ENCODE peak calls at places on chromosomes 5 and 9, in six cellular contexts. F is neuronal stem cell, G is IMR-90, U is H9, M is mesenchymal stem cell, I is H1. H is an unnamed sample.
A peak's percentile ranks its signal among the peaks of the same experiment; 100 is the strongest.

GRCh38 chr9:97534961-97535594 is 33.6 kb downstream of the TMOD1 start:
- DNase-seq in F (no peak), I (no peak), G (no peak), U (no peak), M (no peak), H (no peak)

GRCh38 chr5:135236187-135236835 is 162.7 kb downstream of the MACROH2A1 start:
- DNase-seq in M (no peak), G (no peak), I (no peak), U (no peak), F (no peak), H (no peak)

GRCh38 chr5:133916914-133917313 is 51.5 kb downstream of the C5orf15 start:
- DNase-seq in U (no peak), I (no peak), M (no peak), G (no peak), F (no peak), H (no peak)

GRCh38 chr9:118331622-118332045 is 627.4 kb downstream of the TLR4 start:
- DNase-seq in U (no peak), M (peak; percentile 85), G (no peak), I (no peak), F (no peak), H (peak; percentile 66)

GRCh38 chr5:73303139-73304079 is 130.4 kb downstream of the TMEM174 start:
- DNase-seq in G (no peak), U (peak; percentile 89), I (no peak), F (peak; percentile 31), M (no peak), H (no peak)

GRCh38 chr5:16852251-16853005 is 83.7 kb downstream of the MYO10 start:
- DNase-seq in U (no peak), M (no peak), G (no peak), F (no peak), I (no peak), H (no peak)

GRCh38 chr9:37747271-37747753 is 6.3 kb upstream of the TRMT10B start:
- DNase-seq in G (peak; percentile 78), M (peak; percentile 78), I (no peak), F (peak; percentile 45), U (peak; percentile 60), H (peak; percentile 76)

GRCh38 chr9:83629433-83630104 is 6.6 kb downstream of the IDNK start:
- DNase-seq in F (no peak), U (no peak), G (no peak), I (no peak), M (no peak), H (peak; percentile 88)

GRCh38 chr9:74821636-74822035 is 66.1 kb downstream of the TRPM6 start:
- DNase-seq in G (no peak), U (no peak), I (no peak), M (no peak), F (no peak), H (no peak)

GRCh38 chr5:42691413-42691861 is 65.2 kb upstream of the CCDC152 start:
- DNase-seq in M (peak; percentile 14), G (peak; percentile 11), U (no peak), F (no peak), I (no peak), H (no peak)

GRCh38 chr5:171155621-171156020 is 153.4 kb upstream of the TLX3 start:
- DNase-seq in I (no peak), M (peak; percentile 11), F (no peak), G (peak; percentile 38), U (no peak), H (no peak)

GRCh38 chr5:6201626-6202025 is 176.7 kb downstream of the MED10 start:
- DNase-seq in F (no peak), I (no peak), G (no peak), M (no peak), U (no peak), H (no peak)

GRCh38 chr5:39015743-39016586 is 58.2 kb downstream of the RICTOR start:
- DNase-seq in M (peak; percentile 73), G (peak; percentile 90), U (no peak), I (no peak), F (no peak), H (no peak)

GRCh38 chr5:108149369-108149768 is 232.5 kb downstream of the FBXL17 start:
- DNase-seq in M (no peak), G (no peak), U (no peak), I (no peak), F (no peak), H (no peak)

GRCh38 chr9:95515272-95516113 is 1.3 kb downstream of the PTCH1 start:
- DNase-seq in F (no peak), G (no peak), M (peak; percentile 11), I (no peak), U (peak; percentile 60), H (peak; percentile 4)

GRCh38 chr9:112348993-112349333 is 15.5 kb upstream of the PTBP3 start:
- DNase-seq in G (no peak), I (no peak), F (no peak), M (no peak), U (no peak), H (no peak)

GRCh38 chr5:19660679-19661078 is 327.3 kb downstream of the CDH18 start:
- DNase-seq in I (no peak), U (no peak), G (no peak), F (no peak), M (no peak), H (no peak)

GRCh38 chr9:70746760-70747159 is 332.3 kb upstream of the KLF9 start:
- DNase-seq in F (no peak), I (no peak), M (no peak), U (no peak), G (no peak), H (no peak)

GRCh38 chr9:134477927-134478326 is 151.7 kb downstream of the RXRA start:
- DNase-seq in M (no peak), F (no peak), U (no peak), G (no peak), I (no peak), H (no peak)
- H3K23ac ChIP-seq in M (no peak overlapping the region), F (no peak overlapping the region), U (no peak overlapping the region), G (no peak overlapping the region), I (no peak overlapping the region), H (no peak overlapping the region)

GRCh38 chr5:138192826-138193225 is 13.9 kb downstream of the KIF20A start:
- DNase-seq in F (no peak), I (no peak), U (no peak), G (no peak), M (no peak), H (no peak)

GRCh38 chr5:138182808-138183207 is 3.9 kb downstream of the KIF20A start:
- DNase-seq in I (no peak), U (no peak), G (no peak), F (no peak), M (no peak), H (no peak)

GRCh38 chr5:138186002-138186447 is 7.1 kb downstream of the KIF20A start:
- DNase-seq in G (no peak), U (no peak), F (no peak), M (no peak), I (no peak), H (peak; percentile 25)

DNA sequence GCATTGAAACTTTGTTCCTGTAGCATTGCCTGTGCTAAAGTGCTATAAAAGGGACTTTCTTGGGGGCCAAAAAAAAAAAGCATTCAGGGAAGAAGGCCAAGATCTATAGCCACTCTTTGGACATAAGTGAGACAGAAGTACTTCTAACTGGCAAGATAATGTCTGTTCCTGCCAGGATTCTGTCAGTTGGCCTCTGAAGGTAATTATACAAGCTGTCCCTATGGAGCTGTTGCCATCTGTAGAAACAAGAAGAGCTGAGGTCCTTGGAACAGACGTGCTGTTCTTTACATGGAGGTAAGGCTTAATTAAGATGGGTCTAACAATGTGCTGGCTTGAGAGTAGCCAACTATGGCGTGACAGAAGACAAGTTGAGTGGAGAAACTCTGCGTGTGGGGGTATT is 9.7 kb downstream of the KIF20A start:
- DNase-seq in M (no peak), U (no peak), F (no peak), G (no peak), I (no peak), H (no peak)
- H4K91ac ChIP-seq in M (no peak overlapping the region), U (no peak overlapping the region), F (no peak overlapping the region), G (no peak overlapping the region), I (no peak overlapping the region), H (no peak overlapping the region)

DNA sequence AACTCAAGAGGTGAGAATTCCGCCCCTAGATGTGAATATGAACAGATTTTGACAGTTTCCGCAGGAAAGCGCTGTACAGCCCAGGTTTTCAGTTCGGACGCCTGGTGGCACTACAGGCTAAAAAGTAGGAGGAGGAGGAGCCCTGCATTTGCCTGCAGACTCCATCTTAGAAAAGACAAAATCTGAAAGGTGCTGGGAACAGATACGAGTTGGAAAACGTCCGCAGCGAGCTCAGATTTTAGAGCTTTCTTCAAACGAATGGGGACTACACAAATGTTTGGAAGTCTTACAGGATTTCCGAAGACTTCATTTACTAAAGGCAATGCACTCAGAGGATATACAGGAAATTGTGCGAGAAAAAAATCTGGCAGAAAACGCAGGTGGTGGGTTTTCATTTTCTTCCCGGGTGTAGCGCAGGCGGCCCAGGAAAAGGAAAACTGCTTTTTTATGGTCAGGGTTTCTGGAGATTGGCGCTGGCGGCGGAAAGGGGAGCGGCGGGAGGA is 9.9 kb upstream of the PCDHB2 start:
- DNase-seq in I (peak; percentile 44), U (peak; percentile 73), G (peak; percentile 9), F (peak; percentile 8), M (peak; percentile 54), H (peak; percentile 2)
- H3K18ac ChIP-seq in I (peak overlapping the region; percentile 57), U (peak overlapping the region; percentile 82), G (no peak overlapping the region), F (no peak overlapping the region), M (no peak overlapping the region), H (no peak overlapping the region)

GRCh38 chr5:52481216-52481615 is 306.5 kb upstream of the ITGA1 start:
- DNase-seq in M (no peak), F (no peak), U (no peak), I (no peak), G (no peak), H (no peak)
- H3K23ac ChIP-seq in M (no peak overlapping the region), F (no peak overlapping the region), U (no peak overlapping the region), I (no peak overlapping the region), G (no peak overlapping the region), H (no peak overlapping the region)

GRCh38 chr5:109876941-109877669 is 187.4 kb downstream of the MAN2A1 start:
- DNase-seq in I (no peak), U (no peak), M (no peak), G (peak; percentile 61), F (no peak), H (no peak)

GRCh38 chr5:109874108-109874507 is 184.4 kb downstream of the MAN2A1 start:
- DNase-seq in M (no peak), F (no peak), U (no peak), I (no peak), G (no peak), H (no peak)

GRCh38 chr5:109877670-109878045 is 187.9 kb downstream of the MAN2A1 start:
- DNase-seq in U (no peak), F (no peak), M (no peak), I (no peak), G (peak; percentile 24), H (no peak)

GRCh38 chr5:109876030-109876726 is 186.5 kb downstream of the MAN2A1 start:
- DNase-seq in U (no peak), G (no peak), I (no peak), M (no peak), F (no peak), H (no peak)

GRCh38 chr5:109873687-109874086 is 184.0 kb downstream of the MAN2A1 start:
- DNase-seq in U (no peak), M (no peak), F (no peak), I (no peak), G (no peak), H (no peak)
- H4K91ac ChIP-seq in U (no peak overlapping the region), M (no peak overlapping the region), F (no peak overlapping the region), I (no peak overlapping the region), G (no peak overlapping the region), H (no peak overlapping the region)

H was measured in trophoblast cell.